ENCODE peak calls at places on chromosomes 1 and 21, in six cellular contexts. E is retina, H is activated T-cell treated with anti-CD3 and anti-CD28 coated beads for 4 hours, F is NB4, J is A172, Z is endodermal cell. I is an unnamed sample.

GRCh38 chr1:53734650-53735211 is 4.2 kb downstream of the GLIS1 start:
- DNase-seq in E (no peak), H (no peak), F (no peak), J (no peak), Z (peak; percentile 65), I (no peak)

GRCh38 chr1:93519196-93519825 is 71.4 kb downstream of the FNBP1L start:
- DNase-seq in E (no peak), H (no peak), F (peak; percentile 17), J (peak; percentile 5), Z (no peak), I (no peak)

GRCh38 chr1:99504287-99504686 is 141.6 kb upstream of the PALMD start:
- DNase-seq in E (no peak), H (no peak), F (no peak), J (no peak), Z (no peak), I (no peak)

GRCh38 chr1:150150511-150151021 is 850 bp downstream of the PLEKHO1 start:
- DNase-seq in E (peak; percentile 73), H (peak; percentile 11), F (peak; percentile 55), J (no peak), Z (peak; percentile 69), I (peak; percentile 49)

GRCh38 chr1:117368116-117369108 is 1.2 kb downstream of the MAN1A2 start:
- DNase-seq in E (peak; percentile 40), H (no peak), F (peak; percentile 50), J (peak; percentile 16), Z (no peak), I (peak; percentile 31)

GRCh38 chr1:85544689-85545203 is 35.8 kb upstream of the CCN1 start:
- DNase-seq in E (no peak), H (no peak), F (no peak), J (peak; percentile 38), Z (no peak), I (no peak)

GRCh38 chr1:1777950-1778826 is at the start of gene NADK:
- DNase-seq in E (peak; percentile 64), H (peak; percentile 68), F (peak; percentile 69), J (no peak), Z (peak; percentile 84), I (peak; percentile 44)

GRCh38 chr1:19664453-19665043 is at the start of gene HTR6:
- DNase-seq in E (no peak), H (no peak), F (no peak), J (no peak), Z (no peak), I (no peak)

GRCh38 chr1:3000671-3001470 is 20.4 kb upstream of the ACTRT2 start:
- DNase-seq in E (no peak), H (no peak), F (no peak), J (no peak), Z (no peak), I (no peak)

GRCh38 chr1:24748191-24749121 is 3.2 kb downstream of the CLIC4 start:
- DNase-seq in E (no peak), H (no peak), F (no peak), J (no peak), Z (peak; percentile 31), I (no peak)

GRCh38 chr1:197395209-197395608 is 127.2 kb downstream of the CRB1 start:
- DNase-seq in E (no peak), H (no peak), F (no peak), J (no peak), Z (no peak), I (no peak)

GRCh38 chr1:201384406-201384782 is 6.9 kb upstream of the TNNT2 start:
- DNase-seq in E (no peak), H (no peak), F (no peak), J (no peak), Z (no peak), I (no peak)

GRCh38 chr1:244502630-244503029 is 41.6 kb downstream of the CATSPERE start:
- DNase-seq in E (no peak), H (no peak), F (no peak), J (no peak), Z (no peak), I (no peak)

GRCh38 chr1:29325675-29326074 is 89.4 kb downstream of the PTPRU start:
- DNase-seq in E (no peak), H (no peak), F (no peak), J (no peak), Z (peak; percentile 64), I (no peak)

GRCh38 chr1:3071507-3072177 is 2.6 kb downstream of the PRDM16 start:
- DNase-seq in E (peak; percentile 48), H (no peak), F (no peak), J (no peak), Z (no peak), I (no peak)

GRCh38 chr1:33081554-33082305 is 777 bp downstream of the AZIN2 start:
- DNase-seq in E (peak; percentile 45), H (no peak), F (no peak), J (no peak), Z (peak; percentile 71), I (peak; percentile 30)

GRCh38 chr1:205456868-205457724 is 1.3 kb upstream of the BLACAT1 start:
- DNase-seq in E (peak; percentile 79), H (no peak), F (no peak), J (no peak), Z (peak; percentile 95), I (peak; percentile 93)

GRCh38 chr1:7967651-7968050 is 6.1 kb downstream of the PARK7 start:
- DNase-seq in E (no peak), H (no peak), F (no peak), J (no peak), Z (no peak), I (no peak)

GRCh38 chr21:16069713-16070112 is 339.9 kb downstream of the USP25 start:
- DNase-seq in E (no peak), H (no peak), F (no peak), J (no peak), Z (no peak), I (no peak)

GRCh38 chr1:59332983-59333382 is 36.1 kb downstream of the FGGY start:
- DNase-seq in E (no peak), H (no peak), F (peak; percentile 90), J (peak; percentile 48), Z (no peak), I (no peak)

GRCh38 chr21:45385549-45386050 is 19.4 kb upstream of the COL18A1 start:
- DNase-seq in E (no peak), H (no peak), F (no peak), J (no peak), Z (no peak), I (no peak)

GRCh38 chr1:93846151-93846928 is 32.7 kb downstream of the DNTTIP2 start:
- DNase-seq in E (peak; percentile 97), H (peak; percentile 87), F (peak; percentile 92), J (peak; percentile 58), Z (peak; percentile 96), I (peak; percentile 91)

GRCh38 chr1:11134352-11135266 is 34.9 kb upstream of the EXOSC10 start:
- DNase-seq in E (no peak), H (no peak), F (no peak), J (peak; percentile 42), Z (no peak), I (no peak)